ENCODE peak calls at places on chromosomes 7 and 10, in five cellular contexts. P is H1; Z is NCI-H1417; W is iPS-NIHi11; Y is activated naive CD4-positive, alpha-beta T cell treated with anti-CD3 and anti-CD28 coated beads, Interleukin-2, amount 10 ng/mL, durations not matched to agents 7 days and 5 days. X is an unnamed sample.

GRCh38 chr10:35236739-35237138 is 99.6 kb upstream of the CCNY start:
- DNase-seq in P (no peak), Z (peak), W (peak), Y (no peak), X (no peak)

GRCh38 chr10:10745281-10745680 is 272.4 kb upstream of the CELF2 start:
- DNase-seq in P (no peak), Z (no peak), W (no peak), Y (no peak), X (no peak)

GRCh38 chr7:57308631-57309408 is 141.2 kb upstream of the ZNF716 start:
- DNase-seq in P (peak), Z (peak), W (no peak), Y (no peak), X (no peak)

GRCh38 chr10:126153686-126154628 is 234.3 kb downstream of the ADAM12 start:
- DNase-seq in P (no peak), Z (no peak), W (peak), Y (no peak), X (no peak)

GRCh38 chr10:24255907-24256306 is 47.0 kb downstream of the KIAA1217 start:
- DNase-seq in P (no peak), Z (no peak), W (no peak), Y (no peak), X (no peak)

GRCh38 chr7:4849390-4849789 is 12.4 kb downstream of the PAPOLB start:
- DNase-seq in P (no peak), Z (peak), W (no peak), Y (peak), X (peak)

GRCh38 chr10:132377326-132377725 is 19.7 kb upstream of the PWWP2B start:
- DNase-seq in P (no peak), Z (no peak), W (no peak), Y (peak), X (no peak)

GRCh38 chr7:134327896-134328295 is 11.2 kb upstream of the SLC35B4 start:
- DNase-seq in P (peak), Z (peak), W (peak), Y (peak), X (peak)

GRCh38 chr7:142445019-142445686 is 187.3 kb upstream of the PRSS58 start:
- DNase-seq in P (peak), Z (no peak), W (peak), Y (peak), X (peak)

GRCh38 chr10:94397549-94398370 is 4.6 kb upstream of the TBC1D12 start:
- DNase-seq in P (no peak), Z (no peak), W (no peak), Y (no peak), X (no peak)

GRCh38 chr7:40808409-40808942 is 673.7 kb downstream of the SUGCT start:
- DNase-seq in P (no peak), Z (no peak), W (no peak), Y (no peak), X (no peak)

GRCh38 chr7:42662862-42663261 is 249.0 kb downstream of the C7orf25 start:
- DNase-seq in P (no peak), Z (no peak), W (no peak), Y (no peak), X (no peak)

X was measured in activated CD4-positive, alpha-beta memory T cell treated with anti-CD3 and anti-CD28 coated beads, Interleukin-2, amount 10 ng/mL, durations not matched to agents 7 days and 5 days.